ENCODE peak calls at places on chromosomes 7 and 10, in four cellular contexts. One of them, this sample, is unnamed. For H3K4me1, the result is how much of the 10 kb centered on the place peaks cover.

GRCh38 chr10:77306666-77307065 is 330.9 kb downstream of the KCNMA1 start:
- DNase-seq in HAP-1: no peak
- DNase-seq in Panc1: no peak
- DNase-seq in adrenal gland: no peak
- DNase-seq in this sample: no peak

GRCh38 chr7:155568961-155569360 is 22.6 kb upstream of the CNPY1 start:
- DNase-seq in Panc1: no peak
- DNase-seq in adrenal gland: no peak
- DNase-seq in HAP-1: no peak
- DNase-seq in this sample: no peak

GRCh38 chr7:75914169-75914654 is 743 bp upstream of the POR start:
- DNase-seq in adrenal gland: peak
- DNase-seq in HAP-1: peak
- DNase-seq in Panc1: no peak
- DNase-seq in this sample: no peak

GRCh38 chr10:27513451-27514191 is 9.5 kb downstream of the RAB18 start:
- DNase-seq in Panc1: no peak
- DNase-seq in adrenal gland: no peak
- DNase-seq in HAP-1: no peak
- DNase-seq in this sample: no peak

GRCh38 chr7:66682350-66683093 is 53.8 kb downstream of the KCTD7 start:
- DNase-seq in Panc1: no peak
- DNase-seq in adrenal gland: peak
- DNase-seq in HAP-1: no peak
- DNase-seq in this sample: no peak

GRCh38 chr7:2663121-2663886 is 24.7 kb upstream of the AMZ1 start:
- DNase-seq in HAP-1: no peak
- DNase-seq in adrenal gland: peak
- DNase-seq in Panc1: no peak
- DNase-seq in this sample: no peak

GRCh38 chr10:23694921-23695824 is 256.3 kb downstream of the OTUD1 start:
- DNase-seq in Panc1: no peak
- DNase-seq in HAP-1: no peak
- DNase-seq in adrenal gland: no peak
- DNase-seq in this sample: no peak

GRCh38 chr7:4849390-4849789 is 12.4 kb downstream of the PAPOLB start:
- DNase-seq in Panc1: peak
- DNase-seq in HAP-1: peak
- DNase-seq in adrenal gland: peak
- DNase-seq in this sample: no peak

GRCh38 chr10:110421512-110422138 is 76.1 kb upstream of the DUSP5 start:
- DNase-seq in Panc1: no peak
- DNase-seq in HAP-1: no peak
- DNase-seq in adrenal gland: no peak
- DNase-seq in this sample: no peak

GRCh38 chr10:110530131-110530831 is 32.6 kb downstream of the DUSP5 start:
- DNase-seq in HAP-1: no peak
- DNase-seq in Panc1: no peak
- DNase-seq in adrenal gland: peak
- DNase-seq in this sample: no peak

GRCh38 chr10:26453850-26454249 is 15.7 kb downstream of the APBB1IP start:
- DNase-seq in HAP-1: no peak
- DNase-seq in Panc1: no peak
- DNase-seq in adrenal gland: no peak
- DNase-seq in this sample: no peak

GRCh38 chr10:11344550-11344949 is 266.9 kb downstream of the USP6NL start:
- DNase-seq in adrenal gland: no peak
- DNase-seq in Panc1: no peak
- DNase-seq in HAP-1: no peak
- DNase-seq in this sample: no peak

GRCh38 chr7:23544913-23545354 is 13.2 kb upstream of the TRA2A start:
- DNase-seq in Panc1: peak
- DNase-seq in HAP-1: no peak
- DNase-seq in adrenal gland: no peak
- DNase-seq in this sample: no peak

GRCh38 chr7:129332354-129333056 is 101.7 kb upstream of the STRIP2 start:
- DNase-seq in Panc1: peak
- DNase-seq in adrenal gland: no peak
- DNase-seq in HAP-1: no peak
- DNase-seq in this sample: no peak

GRCh38 chr7:17269345-17270221 is 28.9 kb upstream of the AHR start:
- DNase-seq in adrenal gland: no peak
- DNase-seq in Panc1: no peak
- DNase-seq in HAP-1: no peak
- DNase-seq in this sample: no peak

GRCh38 chr10:110612629-110613028 is 31.5 kb upstream of the RBM20 start:
- DNase-seq in Panc1: no peak
- DNase-seq in HAP-1: no peak
- DNase-seq in adrenal gland: no peak
- DNase-seq in this sample: no peak

GRCh38 chr10:73854310-73854709 is 20.0 kb downstream of the CAMK2G start:
- DNase-seq in adrenal gland: no peak
- DNase-seq in HAP-1: no peak
- DNase-seq in Panc1: no peak
- DNase-seq in this sample: no peak
- H3K4me1 ChIP-seq in adrenal gland: under half
- H3K4me1 ChIP-seq in HAP-1: under half
- H3K4me1 ChIP-seq in Panc1: under half
- H3K4me1 ChIP-seq in this sample: under half

GRCh38 chr7:119737390-119737789 is 535.6 kb upstream of the KCND2 start:
- DNase-seq in HAP-1: no peak
- DNase-seq in adrenal gland: no peak
- DNase-seq in Panc1: no peak
- DNase-seq in this sample: no peak
- H3K4me1 ChIP-seq in HAP-1: under half
- H3K4me1 ChIP-seq in adrenal gland: under half
- H3K4me1 ChIP-seq in Panc1: under half
- H3K4me1 ChIP-seq in this sample: under half

GRCh38 chr10:61933857-61934559 is 32.5 kb downstream of the ARID5B start:
- DNase-seq in Panc1: no peak
- DNase-seq in adrenal gland: no peak
- DNase-seq in HAP-1: no peak
- DNase-seq in this sample: no peak

GRCh38 chr10:61936770-61937169 is 35.3 kb downstream of the ARID5B start:
- DNase-seq in HAP-1: no peak
- DNase-seq in Panc1: no peak
- DNase-seq in adrenal gland: no peak
- DNase-seq in this sample: no peak

GRCh38 chr10:61937631-61938284 is 36.3 kb downstream of the ARID5B start:
- DNase-seq in HAP-1: peak
- DNase-seq in Panc1: no peak
- DNase-seq in adrenal gland: no peak
- DNase-seq in this sample: no peak

GRCh38 chr10:61931620-61932332 is 30.3 kb downstream of the ARID5B start:
- DNase-seq in Panc1: no peak
- DNase-seq in adrenal gland: no peak
- DNase-seq in HAP-1: no peak
- DNase-seq in this sample: no peak

GRCh38 chr10:61935085-61935484 is 33.6 kb downstream of the ARID5B start:
- DNase-seq in Panc1: no peak
- DNase-seq in adrenal gland: no peak
- DNase-seq in HAP-1: no peak
- DNase-seq in this sample: no peak
- H3K4me1 ChIP-seq in Panc1: half or more
- H3K4me1 ChIP-seq in adrenal gland: under half
- H3K4me1 ChIP-seq in HAP-1: under half
- H3K4me1 ChIP-seq in this sample: under half

GRCh38 chr10:55746002-55746401 is 615.1 kb downstream of the ZWINT start:
- DNase-seq in Panc1: no peak
- DNase-seq in HAP-1: no peak
- DNase-seq in adrenal gland: no peak
- DNase-seq in this sample: no peak

GRCh38 chr10:55742487-55742886 is 618.6 kb downstream of the ZWINT start:
- DNase-seq in Panc1: no peak
- DNase-seq in HAP-1: no peak
- DNase-seq in adrenal gland: no peak
- DNase-seq in this sample: no peak

GRCh38 chr10:55750458-55750857 is 610.6 kb downstream of the ZWINT start:
- DNase-seq in Panc1: no peak
- DNase-seq in HAP-1: no peak
- DNase-seq in adrenal gland: no peak
- DNase-seq in this sample: no peak

GRCh38 chr10:55747244-55747643 is 613.8 kb downstream of the ZWINT start:
- DNase-seq in Panc1: no peak
- DNase-seq in adrenal gland: no peak
- DNase-seq in HAP-1: no peak
- DNase-seq in this sample: no peak
- H3K4me1 ChIP-seq in Panc1: under half
- H3K4me1 ChIP-seq in adrenal gland: under half
- H3K4me1 ChIP-seq in HAP-1: under half
- H3K4me1 ChIP-seq in this sample: under half

GRCh38 chr10:102617041-102617440 is 27.2 kb upstream of the TRIM8 start:
- DNase-seq in adrenal gland: no peak
- DNase-seq in Panc1: no peak
- DNase-seq in HAP-1: no peak
- DNase-seq in this sample: no peak

GRCh38 chr10:102614888-102615287 is 29.4 kb upstream of the TRIM8 start:
- DNase-seq in HAP-1: no peak
- DNase-seq in Panc1: no peak
- DNase-seq in adrenal gland: no peak
- DNase-seq in this sample: no peak

GRCh38 chr10:102617816-102618215 is 26.5 kb upstream of the TRIM8 start:
- DNase-seq in Panc1: no peak
- DNase-seq in HAP-1: no peak
- DNase-seq in adrenal gland: no peak
- DNase-seq in this sample: no peak

GRCh38 chr10:102615361-102615760 is 28.9 kb upstream of the TRIM8 start:
- DNase-seq in Panc1: no peak
- DNase-seq in adrenal gland: no peak
- DNase-seq in HAP-1: peak
- DNase-seq in this sample: no peak

GRCh38 chr10:102616071-102616770 is 28.1 kb upstream of the TRIM8 start:
- DNase-seq in adrenal gland: no peak
- DNase-seq in Panc1: no peak
- DNase-seq in HAP-1: no peak
- DNase-seq in this sample: no peak
- H3K4me1 ChIP-seq in adrenal gland: under half
- H3K4me1 ChIP-seq in Panc1: under half
- H3K4me1 ChIP-seq in HAP-1: under half
- H3K4me1 ChIP-seq in this sample: under half

DNA sequence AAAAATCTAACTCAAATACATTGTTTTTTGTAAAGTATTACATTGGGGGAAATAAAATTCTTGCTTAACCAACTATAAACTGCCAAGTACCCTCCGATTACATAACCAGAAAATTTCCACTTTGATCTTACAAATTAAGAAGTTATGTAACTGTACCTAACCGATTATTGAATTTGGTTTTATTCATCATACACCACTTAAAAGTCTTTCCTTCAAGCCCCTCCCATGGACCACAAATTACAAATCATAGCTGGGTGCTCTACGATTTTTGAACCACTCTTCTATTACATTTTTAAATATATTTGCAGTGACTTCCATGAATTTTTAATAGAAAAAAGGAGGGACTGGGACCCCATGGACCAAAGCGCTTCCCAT is 638 bp downstream of the ZNF680 start:
- DNase-seq in Panc1: no peak
- DNase-seq in HAP-1: no peak
- DNase-seq in adrenal gland: no peak
- DNase-seq in this sample: no peak
- H3K4me1 ChIP-seq in Panc1: under half
- H3K4me1 ChIP-seq in HAP-1: under half
- H3K4me1 ChIP-seq in adrenal gland: under half
- H3K4me1 ChIP-seq in this sample: under half

GRCh38 chr10:15229268-15229667 is 60.8 kb upstream of the NMT2 start:
- DNase-seq in Panc1: no peak
- DNase-seq in adrenal gland: no peak
- DNase-seq in HAP-1: no peak
- DNase-seq in this sample: no peak
- H3K4me1 ChIP-seq in Panc1: under half
- H3K4me1 ChIP-seq in adrenal gland: under half
- H3K4me1 ChIP-seq in HAP-1: under half
- H3K4me1 ChIP-seq in this sample: under half

DNA sequence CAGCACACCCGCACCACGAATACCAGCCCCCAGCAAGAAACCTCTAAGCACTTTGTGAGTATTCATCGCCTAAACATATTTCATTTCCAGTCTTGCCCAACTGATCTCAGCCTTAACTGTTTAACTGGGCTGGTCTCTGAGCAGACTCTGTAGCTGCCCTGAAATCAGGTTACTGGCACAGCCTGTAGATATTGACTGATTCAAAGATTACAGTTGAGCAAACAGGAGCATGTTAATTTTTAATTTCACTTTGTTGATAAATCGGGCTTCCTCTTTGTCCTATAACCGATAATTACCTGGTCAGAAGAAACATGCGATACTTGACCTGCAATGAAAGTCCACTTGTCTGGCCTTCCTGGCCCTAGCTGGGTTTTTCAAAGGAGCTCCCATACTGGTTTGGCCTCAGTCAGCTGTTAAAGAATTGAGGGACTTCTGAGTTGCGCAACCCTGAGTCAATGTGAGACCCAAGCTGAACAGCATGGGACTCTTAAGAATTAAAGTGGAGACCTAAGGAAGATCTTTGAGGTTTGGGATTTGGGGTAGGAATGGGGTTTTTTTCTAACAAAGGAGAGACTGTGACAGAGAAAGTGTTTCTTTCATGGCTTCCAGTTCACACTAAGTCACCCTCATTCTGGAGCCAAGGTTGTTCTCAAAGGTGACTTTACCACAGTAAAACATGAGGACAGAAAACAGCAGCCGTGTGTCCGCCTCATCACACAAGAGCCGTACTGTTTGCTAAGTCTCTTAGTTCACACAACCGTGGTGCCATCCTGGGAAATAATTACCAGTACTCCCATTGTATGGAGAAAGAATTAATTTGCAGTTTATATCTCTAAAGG is 76.0 kb downstream of the PPP1R3C start:
- DNase-seq in HAP-1: no peak
- DNase-seq in Panc1: no peak
- DNase-seq in adrenal gland: no peak
- DNase-seq in this sample: no peak
- H3K4me1 ChIP-seq in HAP-1: under half
- H3K4me1 ChIP-seq in Panc1: under half
- H3K4me1 ChIP-seq in adrenal gland: under half
- H3K4me1 ChIP-seq in this sample: under half

DNA sequence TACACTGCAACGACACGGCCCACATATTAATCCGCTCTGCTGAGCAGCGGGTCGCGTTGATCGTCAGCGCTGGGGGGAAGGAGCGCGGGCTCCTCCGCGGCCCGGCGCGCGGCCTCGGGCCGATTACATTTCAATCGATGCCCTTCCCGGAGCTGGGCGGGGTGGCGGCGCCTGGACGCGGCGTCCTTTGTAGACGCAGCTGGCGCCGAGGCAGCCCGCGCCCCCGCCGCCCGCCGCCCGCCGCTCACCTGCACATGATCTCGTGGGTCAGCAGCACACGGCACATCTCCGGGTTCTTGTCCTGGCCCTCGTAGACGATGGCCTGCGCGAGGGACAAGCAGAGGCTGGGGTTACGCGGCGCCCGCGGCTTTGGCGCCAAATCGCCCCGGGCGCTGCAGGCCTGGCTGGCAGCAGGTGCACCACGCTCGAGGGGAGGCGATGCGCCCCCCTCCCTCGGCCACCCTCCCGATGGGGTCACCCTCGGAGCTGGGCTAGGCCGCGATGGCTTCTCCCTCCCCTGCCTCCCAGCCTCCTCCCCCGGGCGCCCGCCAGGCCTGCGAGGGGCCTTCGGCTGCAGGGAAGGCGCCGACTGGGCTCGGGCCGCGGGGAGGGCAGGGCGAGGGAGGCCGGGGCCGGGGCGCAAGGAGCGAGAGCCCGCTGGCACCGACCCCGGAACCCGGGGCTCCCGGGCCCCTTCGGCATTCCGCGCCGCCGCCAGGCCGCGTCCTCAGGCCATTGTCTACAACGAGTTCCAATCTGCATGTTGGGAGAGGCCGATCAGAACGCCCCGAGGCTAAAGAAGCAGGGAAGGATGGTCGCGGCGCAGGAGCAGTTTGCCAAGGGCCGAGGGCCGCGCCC is 5.2 kb downstream of the EBF3 start:
- DNase-seq in adrenal gland: no peak
- DNase-seq in Panc1: no peak
- DNase-seq in HAP-1: peak
- DNase-seq in this sample: no peak
- H3K4me1 ChIP-seq in adrenal gland: under half
- H3K4me1 ChIP-seq in Panc1: under half
- H3K4me1 ChIP-seq in HAP-1: half or more
- H3K4me1 ChIP-seq in this sample: under half